ENCODE peak calls at places on chromosomes 4 and X, in eight cellular contexts. One of them, this sample, is unnamed.

GRCh38 chr4:88672987-88673386 is 24.6 kb downstream of the NAP1L5 start:
- DNase-seq in A549: peak
- DNase-seq in H1: peak
- DNase-seq in SK-N-SH: peak
- DNase-seq in GM12878: no peak
- DNase-seq in K562: peak
- DNase-seq in WTC11: peak
- DNase-seq in HepG2: peak
- DNase-seq in this sample: peak

GRCh38 chr4:6467600-6467999 is 4.8 kb downstream of the PPP2R2C start:
- DNase-seq in A549: no peak
- DNase-seq in H1: no peak
- DNase-seq in SK-N-SH: no peak
- DNase-seq in GM12878: no peak
- DNase-seq in K562: no peak
- DNase-seq in WTC11: no peak
- DNase-seq in HepG2: no peak
- DNase-seq in this sample: no peak

GRCh38 chr4:150235795-150236385 is 157.6 kb downstream of the DCLK2 start:
- DNase-seq in A549: no peak
- DNase-seq in H1: no peak
- DNase-seq in SK-N-SH: no peak
- DNase-seq in GM12878: no peak
- DNase-seq in K562: no peak
- DNase-seq in WTC11: no peak
- DNase-seq in HepG2: no peak
- DNase-seq in this sample: peak

GRCh38 chr4:150305995-150306394 is 227.8 kb downstream of the DCLK2 start:
- DNase-seq in A549: no peak
- DNase-seq in H1: no peak
- DNase-seq in SK-N-SH: no peak
- DNase-seq in GM12878: no peak
- DNase-seq in K562: no peak
- DNase-seq in WTC11: no peak
- DNase-seq in HepG2: no peak
- DNase-seq in this sample: peak

GRCh38 chr4:38869511-38869910 is 1.9 kb downstream of the FAM114A1 start:
- DNase-seq in A549: no peak
- DNase-seq in H1: no peak
- DNase-seq in SK-N-SH: no peak
- DNase-seq in GM12878: no peak
- DNase-seq in K562: no peak
- DNase-seq in WTC11: no peak
- DNase-seq in HepG2: no peak
- DNase-seq in this sample: no peak

GRCh38 chrX:49270249-49270921 is 792 bp downstream of the PPP1R3F start:
- DNase-seq in A549: peak
- DNase-seq in H1: no peak
- DNase-seq in SK-N-SH: peak
- DNase-seq in GM12878: no peak
- DNase-seq in K562: no peak
- DNase-seq in WTC11: peak
- DNase-seq in HepG2: no peak
- DNase-seq in this sample: no peak

GRCh38 chr4:167826281-167826680 is 266.1 kb upstream of the ANXA10 start:
- DNase-seq in A549: no peak
- DNase-seq in H1: no peak
- DNase-seq in SK-N-SH: no peak
- DNase-seq in GM12878: no peak
- DNase-seq in K562: no peak
- DNase-seq in WTC11: no peak
- DNase-seq in HepG2: no peak
- DNase-seq in this sample: no peak

GRCh38 chrX:15786930-15787329 is 3.4 kb upstream of the ZRSR2 start:
- DNase-seq in A549: no peak
- DNase-seq in H1: no peak
- DNase-seq in SK-N-SH: no peak
- DNase-seq in GM12878: no peak
- DNase-seq in K562: no peak
- DNase-seq in WTC11: no peak
- DNase-seq in HepG2: no peak
- DNase-seq in this sample: no peak

GRCh38 chr4:180665994-180666818 is 1577.0 kb upstream of the TENM3 start:
- DNase-seq in A549: peak
- DNase-seq in H1: no peak
- DNase-seq in SK-N-SH: peak
- DNase-seq in GM12878: no peak
- DNase-seq in K562: peak
- DNase-seq in WTC11: peak
- DNase-seq in HepG2: peak
- DNase-seq in this sample: peak

GRCh38 chr4:65050786-65051185 is 619.5 kb downstream of the EPHA5 start:
- DNase-seq in A549: no peak
- DNase-seq in H1: no peak
- DNase-seq in SK-N-SH: no peak
- DNase-seq in GM12878: no peak
- DNase-seq in K562: no peak
- DNase-seq in WTC11: no peak
- DNase-seq in HepG2: no peak
- DNase-seq in this sample: no peak

GRCh38 chr4:184854673-184855072 is 28.9 kb upstream of the ACSL1 start:
- DNase-seq in A549: no peak
- DNase-seq in H1: no peak
- DNase-seq in SK-N-SH: peak
- DNase-seq in GM12878: no peak
- DNase-seq in K562: peak
- DNase-seq in WTC11: no peak
- DNase-seq in HepG2: no peak
- DNase-seq in this sample: no peak

GRCh38 chr4:5773271-5773555 is 62.2 kb downstream of the EVC start:
- DNase-seq in A549: no peak
- DNase-seq in H1: no peak
- DNase-seq in SK-N-SH: no peak
- DNase-seq in GM12878: no peak
- DNase-seq in K562: no peak
- DNase-seq in WTC11: no peak
- DNase-seq in HepG2: no peak
- DNase-seq in this sample: peak

GRCh38 chr4:108397850-108398249 is 222.5 kb upstream of the RPL34 start:
- DNase-seq in A549: no peak
- DNase-seq in H1: no peak
- DNase-seq in SK-N-SH: no peak
- DNase-seq in GM12878: no peak
- DNase-seq in K562: no peak
- DNase-seq in WTC11: no peak
- DNase-seq in HepG2: no peak
- DNase-seq in this sample: no peak

GRCh38 chrX:155632424-155633100 is 19.8 kb upstream of the TMLHE start:
- DNase-seq in A549: no peak
- DNase-seq in H1: no peak
- DNase-seq in SK-N-SH: no peak
- DNase-seq in GM12878: peak
- DNase-seq in K562: no peak
- DNase-seq in WTC11: no peak
- DNase-seq in HepG2: no peak
- DNase-seq in this sample: peak

GRCh38 chrX:10813761-10814160 is 193.4 kb upstream of the MID1 start:
- DNase-seq in A549: no peak
- DNase-seq in H1: no peak
- DNase-seq in SK-N-SH: no peak
- DNase-seq in GM12878: no peak
- DNase-seq in K562: no peak
- DNase-seq in WTC11: no peak
- DNase-seq in HepG2: no peak
- DNase-seq in this sample: no peak

GRCh38 chrX:46044486-46044885 is 500.7 kb downstream of the ZNF674 start:
- DNase-seq in A549: no peak
- DNase-seq in H1: no peak
- DNase-seq in SK-N-SH: no peak
- DNase-seq in GM12878: no peak
- DNase-seq in K562: no peak
- DNase-seq in WTC11: no peak
- DNase-seq in HepG2: no peak
- DNase-seq in this sample: no peak

GRCh38 chr4:39614487-39615162 is 24.0 kb downstream of the SMIM14 start:
- DNase-seq in A549: peak
- DNase-seq in H1: no peak
- DNase-seq in SK-N-SH: no peak
- DNase-seq in GM12878: no peak
- DNase-seq in K562: no peak
- DNase-seq in WTC11: no peak
- DNase-seq in HepG2: no peak
- DNase-seq in this sample: peak

GRCh38 chr4:24644983-24645764 is 60.8 kb upstream of the DHX15 start:
- DNase-seq in A549: no peak
- DNase-seq in H1: no peak
- DNase-seq in SK-N-SH: no peak
- DNase-seq in GM12878: no peak
- DNase-seq in K562: no peak
- DNase-seq in WTC11: no peak
- DNase-seq in HepG2: no peak
- DNase-seq in this sample: peak

GRCh38 chr4:7007142-7007907 is 35.8 kb upstream of the TADA2B start:
- DNase-seq in A549: no peak
- DNase-seq in H1: no peak
- DNase-seq in SK-N-SH: no peak
- DNase-seq in GM12878: no peak
- DNase-seq in K562: no peak
- DNase-seq in WTC11: no peak
- DNase-seq in HepG2: peak
- DNase-seq in this sample: no peak

GRCh38 chrX:55450259-55450658 is 1.7 kb upstream of the MAGEH1 start:
- DNase-seq in A549: peak
- DNase-seq in H1: no peak
- DNase-seq in SK-N-SH: no peak
- DNase-seq in GM12878: no peak
- DNase-seq in K562: peak
- DNase-seq in WTC11: no peak
- DNase-seq in HepG2: peak
- DNase-seq in this sample: peak

GRCh38 chr4:16896871-16897270 is 1.6 kb downstream of the LDB2 start:
- DNase-seq in A549: no peak
- DNase-seq in H1: no peak
- DNase-seq in SK-N-SH: no peak
- DNase-seq in GM12878: no peak
- DNase-seq in K562: no peak
- DNase-seq in WTC11: no peak
- DNase-seq in HepG2: no peak
- DNase-seq in this sample: peak

GRCh38 chr4:6193399-6193798 is 7.0 kb downstream of the JAKMIP1 start:
- DNase-seq in A549: no peak
- DNase-seq in H1: no peak
- DNase-seq in SK-N-SH: no peak
- DNase-seq in GM12878: no peak
- DNase-seq in K562: no peak
- DNase-seq in WTC11: no peak
- DNase-seq in HepG2: no peak
- DNase-seq in this sample: no peak

GRCh38 chr4:188305690-188306089 is 166.4 kb downstream of the TRIML1 start:
- DNase-seq in A549: no peak
- DNase-seq in H1: no peak
- DNase-seq in SK-N-SH: no peak
- DNase-seq in GM12878: no peak
- DNase-seq in K562: no peak
- DNase-seq in WTC11: no peak
- DNase-seq in HepG2: no peak
- DNase-seq in this sample: no peak

GRCh38 chrX:72243472-72243871 is 4.6 kb upstream of the ERCC6L start:
- DNase-seq in A549: no peak
- DNase-seq in H1: no peak
- DNase-seq in SK-N-SH: no peak
- DNase-seq in GM12878: no peak
- DNase-seq in K562: peak
- DNase-seq in WTC11: no peak
- DNase-seq in HepG2: no peak
- DNase-seq in this sample: peak

GRCh38 chrX:72240976-72241375 is 2.1 kb upstream of the ERCC6L start:
- DNase-seq in A549: no peak
- DNase-seq in H1: no peak
- DNase-seq in SK-N-SH: no peak
- DNase-seq in GM12878: no peak
- DNase-seq in K562: no peak
- DNase-seq in WTC11: no peak
- DNase-seq in HepG2: peak
- DNase-seq in this sample: no peak

GRCh38 chrX:72247206-72247944 is 8.5 kb upstream of the ERCC6L start:
- DNase-seq in A549: no peak
- DNase-seq in H1: no peak
- DNase-seq in SK-N-SH: no peak
- DNase-seq in GM12878: no peak
- DNase-seq in K562: peak
- DNase-seq in WTC11: no peak
- DNase-seq in HepG2: peak
- DNase-seq in this sample: peak

GRCh38 chrX:72245461-72246089 is 6.7 kb upstream of the ERCC6L start:
- DNase-seq in A549: peak
- DNase-seq in H1: no peak
- DNase-seq in SK-N-SH: peak
- DNase-seq in GM12878: no peak
- DNase-seq in K562: peak
- DNase-seq in WTC11: peak
- DNase-seq in HepG2: peak
- DNase-seq in this sample: peak
- TF ChIP-seq USF2 in A549: no peak
- TF ChIP-seq USF2 in H1: no peak
- TF ChIP-seq USF2 in SK-N-SH: no peak
- TF ChIP-seq USF2 in GM12878: no peak
- TF ChIP-seq USF2 in K562: no peak
- TF ChIP-seq USF2 in WTC11: no peak
- TF ChIP-seq USF2 in HepG2: no peak
- TF ChIP-seq USF2 in this sample: no peak

GRCh38 chr4:182531555-182532162 is 288.5 kb downstream of the TENM3 start:
- DNase-seq in A549: no peak
- DNase-seq in H1: no peak
- DNase-seq in SK-N-SH: no peak
- DNase-seq in GM12878: no peak
- DNase-seq in K562: no peak
- DNase-seq in WTC11: no peak
- DNase-seq in HepG2: no peak
- DNase-seq in this sample: peak
- TF ChIP-seq USF2 in A549: no peak
- TF ChIP-seq USF2 in H1: no peak
- TF ChIP-seq USF2 in SK-N-SH: no peak
- TF ChIP-seq USF2 in GM12878: no peak
- TF ChIP-seq USF2 in K562: no peak
- TF ChIP-seq USF2 in WTC11: no peak
- TF ChIP-seq USF2 in HepG2: no peak
- TF ChIP-seq USF2 in this sample: no peak

GRCh38 chrX:121987163-121987562 is 939.8 kb downstream of the GLUD2 start:
- DNase-seq in A549: no peak
- DNase-seq in H1: no peak
- DNase-seq in SK-N-SH: peak
- DNase-seq in GM12878: no peak
- DNase-seq in K562: no peak
- DNase-seq in WTC11: no peak
- DNase-seq in HepG2: no peak
- DNase-seq in this sample: no peak
- TF ChIP-seq USF2 in A549: no peak
- TF ChIP-seq USF2 in H1: no peak
- TF ChIP-seq USF2 in SK-N-SH: no peak
- TF ChIP-seq USF2 in GM12878: no peak
- TF ChIP-seq USF2 in K562: no peak
- TF ChIP-seq USF2 in WTC11: no peak
- TF ChIP-seq USF2 in HepG2: no peak
- TF ChIP-seq USF2 in this sample: no peak

GRCh38 chr4:71486550-71487323 is 147.9 kb downstream of the SLC4A4 start:
- DNase-seq in A549: no peak
- DNase-seq in H1: no peak
- DNase-seq in SK-N-SH: no peak
- DNase-seq in GM12878: no peak
- DNase-seq in K562: no peak
- DNase-seq in WTC11: no peak
- DNase-seq in HepG2: no peak
- DNase-seq in this sample: no peak

GRCh38 chr4:71487324-71487677 is 148.5 kb downstream of the SLC4A4 start:
- DNase-seq in A549: no peak
- DNase-seq in H1: no peak
- DNase-seq in SK-N-SH: no peak
- DNase-seq in GM12878: no peak
- DNase-seq in K562: no peak
- DNase-seq in WTC11: no peak
- DNase-seq in HepG2: no peak
- DNase-seq in this sample: no peak
- TF ChIP-seq USF2 in A549: no peak
- TF ChIP-seq USF2 in H1: no peak
- TF ChIP-seq USF2 in SK-N-SH: no peak
- TF ChIP-seq USF2 in GM12878: no peak
- TF ChIP-seq USF2 in K562: no peak
- TF ChIP-seq USF2 in WTC11: no peak
- TF ChIP-seq USF2 in HepG2: no peak
- TF ChIP-seq USF2 in this sample: no peak

This sample was measured in IMR-90.